ENCODE peak calls at places on chromosomes 1 and 21, in four cellular contexts. E is mucosa of gallbladder, F is progenitor cell of endocrine pancreas, Q is AG08396. L is an unnamed sample.
A peak's percentile ranks its signal among the peaks of the same experiment; 100 is the strongest.

GRCh38 chr1:33081554-33082305 is 777 bp downstream of the AZIN2 start:
- DNase-seq in Q (no peak), F (no peak), E (no peak), L (no peak)

GRCh38 chr1:203084588-203085527 is 954 bp downstream of the MYOG start:
- DNase-seq in E (no peak), Q (no peak), F (no peak), L (peak; percentile 11)

GRCh38 chr1:41663671-41664400 is 179.4 kb upstream of the EDN2 start:
- DNase-seq in F (no peak), E (no peak), Q (no peak), L (no peak)

GRCh38 chr1:161935264-161935663 is 88.4 kb downstream of the OLFML2B start:
- DNase-seq in E (no peak), Q (no peak), F (no peak), L (no peak)

GRCh38 chr1:58397187-58397820 is 149.2 kb downstream of the OMA1 start:
- DNase-seq in Q (peak; percentile 73), F (no peak), E (no peak), L (no peak)

GRCh38 chr1:147162093-147162492 is 10.2 kb downstream of the PRKAB2 start:
- DNase-seq in Q (no peak), F (no peak), E (no peak), L (no peak)

GRCh38 chr1:226882631-226883409 is 12.4 kb downstream of the PSEN2 start:
- DNase-seq in E (no peak), Q (peak; percentile 69), F (no peak), L (peak; percentile 85)

GRCh38 chr1:970973-971730 is 4.9 kb downstream of the PLEKHN1 start:
- DNase-seq in F (no peak), E (no peak), Q (no peak), L (no peak)

GRCh38 chr21:15415541-15416261 is 314.1 kb upstream of the USP25 start:
- DNase-seq in E (no peak), Q (no peak), F (no peak), L (no peak)

GRCh38 chr1:89085781-89086180 is 20.8 kb upstream of the GBP1 start:
- DNase-seq in F (no peak), Q (no peak), E (peak; percentile 45), L (peak; percentile 76)

GRCh38 chr1:162077900-162078299 is 8.4 kb downstream of the NOS1AP start:
- DNase-seq in F (no peak), E (no peak), Q (no peak), L (no peak)

GRCh38 chr21:39315603-39316002 is 2.2 kb upstream of the BRWD1 start:
- DNase-seq in E (no peak), Q (no peak), F (no peak), L (no peak)

GRCh38 chr1:183620311-183620710 is 15.3 kb downstream of the ARPC5 start:
- DNase-seq in E (no peak), Q (no peak), F (no peak), L (no peak)

GRCh38 chr1:42128984-42129383 is 24.2 kb upstream of the GUCA2B start:
- DNase-seq in F (no peak), Q (no peak), E (no peak), L (no peak)

GRCh38 chr1:18069903-18070302 is 37.7 kb upstream of the IGSF21 start:
- DNase-seq in E (no peak), F (no peak), Q (no peak), L (no peak)

L was measured in small intestine.